ENCODE peak calls at places on chromosomes 7 and 10, in five cellular contexts. One of them, this sample, is unnamed.

GRCh38 chr10:36188461-36188860 is 546.4 kb upstream of the FZD8 start:
- DNase-seq in K562: no peak
- DNase-seq in HepG2: no peak
- DNase-seq in SK-N-SH: no peak
- DNase-seq in GM12878: no peak
- DNase-seq in this sample: no peak

GRCh38 chr7:1488016-1488415 is 16.2 kb downstream of the INTS1 start:
- DNase-seq in SK-N-SH: no peak
- DNase-seq in GM12878: no peak
- DNase-seq in K562: no peak
- DNase-seq in HepG2: no peak
- DNase-seq in this sample: no peak

GRCh38 chr10:5991708-5992107 is 14.4 kb upstream of the IL15RA start:
- DNase-seq in GM12878: no peak
- DNase-seq in SK-N-SH: no peak
- DNase-seq in K562: no peak
- DNase-seq in HepG2: no peak
- DNase-seq in this sample: no peak

GRCh38 chr7:98647326-98647725 is 30.2 kb downstream of the NPTX2 start:
- DNase-seq in SK-N-SH: no peak
- DNase-seq in K562: no peak
- DNase-seq in HepG2: no peak
- DNase-seq in GM12878: no peak
- DNase-seq in this sample: no peak

GRCh38 chr10:52578871-52579405 is 193.6 kb downstream of the MBL2 start:
- DNase-seq in K562: no peak
- DNase-seq in GM12878: no peak
- DNase-seq in SK-N-SH: no peak
- DNase-seq in HepG2: no peak
- DNase-seq in this sample: no peak

GRCh38 chr7:136845899-136846465 is 22.5 kb upstream of the CHRM2 start:
- DNase-seq in GM12878: no peak
- DNase-seq in K562: no peak
- DNase-seq in HepG2: no peak
- DNase-seq in SK-N-SH: no peak
- DNase-seq in this sample: no peak

GRCh38 chr10:6406220-6407033 is 173.6 kb downstream of the PRKCQ start:
- DNase-seq in SK-N-SH: peak; percentile 39
- DNase-seq in GM12878: no peak
- DNase-seq in HepG2: peak; percentile 8
- DNase-seq in K562: peak; percentile 21
- DNase-seq in this sample: peak; percentile 18

GRCh38 chr10:82267960-82268359 is 393.0 kb downstream of the NRG3 start:
- DNase-seq in K562: no peak
- DNase-seq in SK-N-SH: no peak
- DNase-seq in GM12878: no peak
- DNase-seq in HepG2: no peak
- DNase-seq in this sample: no peak

GRCh38 chr7:79308176-79308575 is 145.3 kb downstream of the MAGI2 start:
- DNase-seq in K562: no peak
- DNase-seq in SK-N-SH: no peak
- DNase-seq in HepG2: peak; percentile 55
- DNase-seq in GM12878: no peak
- DNase-seq in this sample: peak; percentile 22

GRCh38 chr10:12042409-12042796 is 206 bp downstream of the UPF2 start:
- DNase-seq in GM12878: no peak
- DNase-seq in HepG2: no peak
- DNase-seq in K562: peak; percentile 54
- DNase-seq in SK-N-SH: no peak
- DNase-seq in this sample: no peak

GRCh38 chr10:127869329-127869728 is 23.4 kb downstream of the CLRN3 start:
- DNase-seq in GM12878: no peak
- DNase-seq in HepG2: no peak
- DNase-seq in SK-N-SH: no peak
- DNase-seq in K562: no peak
- DNase-seq in this sample: no peak

GRCh38 chr7:29255199-29255838 is 60.7 kb downstream of the CHN2 start:
- DNase-seq in HepG2: no peak
- DNase-seq in GM12878: no peak
- DNase-seq in K562: no peak
- DNase-seq in SK-N-SH: no peak
- DNase-seq in this sample: no peak

GRCh38 chr10:126844406-126844805 is 60.8 kb upstream of the DOCK1 start:
- DNase-seq in HepG2: no peak
- DNase-seq in K562: no peak
- DNase-seq in GM12878: no peak
- DNase-seq in SK-N-SH: no peak
- DNase-seq in this sample: no peak

GRCh38 chr10:329361-330099 is 194.3 kb downstream of the ZMYND11 start:
- DNase-seq in GM12878: no peak
- DNase-seq in K562: peak; percentile 58
- DNase-seq in SK-N-SH: no peak
- DNase-seq in HepG2: peak; percentile 80
- DNase-seq in this sample: peak; percentile 79

GRCh38 chr7:91266067-91266930 is 2.1 kb downstream of the FZD1 start:
- DNase-seq in SK-N-SH: peak; percentile 30
- DNase-seq in HepG2: no peak
- DNase-seq in K562: no peak
- DNase-seq in GM12878: no peak
- DNase-seq in this sample: no peak

GRCh38 chr10:77162697-77163096 is 474.9 kb downstream of the KCNMA1 start:
- DNase-seq in K562: no peak
- DNase-seq in GM12878: no peak
- DNase-seq in HepG2: no peak
- DNase-seq in SK-N-SH: no peak
- DNase-seq in this sample: no peak

GRCh38 chr7:27895553-27895952 is 155.6 kb downstream of the TAX1BP1 start:
- DNase-seq in GM12878: no peak
- DNase-seq in SK-N-SH: no peak
- DNase-seq in HepG2: no peak
- DNase-seq in K562: no peak
- DNase-seq in this sample: no peak

GRCh38 chr7:8363407-8364015 is 69.9 kb upstream of the NXPH1 start:
- DNase-seq in GM12878: no peak
- DNase-seq in SK-N-SH: no peak
- DNase-seq in HepG2: no peak
- DNase-seq in K562: no peak
- DNase-seq in this sample: no peak

GRCh38 chr10:95578619-95579018 is 17.4 kb upstream of the SORBS1 start:
- DNase-seq in K562: no peak
- DNase-seq in SK-N-SH: no peak
- DNase-seq in GM12878: no peak
- DNase-seq in HepG2: no peak
- DNase-seq in this sample: no peak

GRCh38 chr10:29022513-29022912 is 266.4 kb upstream of the LYZL1 start:
- DNase-seq in K562: no peak
- DNase-seq in GM12878: no peak
- DNase-seq in SK-N-SH: peak; percentile 48
- DNase-seq in HepG2: peak; percentile 31
- DNase-seq in this sample: no peak

GRCh38 chr10:48765527-48765926 is 80.9 kb downstream of the WDFY4 start:
- DNase-seq in K562: no peak
- DNase-seq in GM12878: peak; percentile 34
- DNase-seq in SK-N-SH: no peak
- DNase-seq in HepG2: no peak
- DNase-seq in this sample: no peak

GRCh38 chr10:102065561-102066420 is 642 bp downstream of the HPS6 start:
- DNase-seq in HepG2: no peak
- DNase-seq in GM12878: no peak
- DNase-seq in K562: peak; percentile 29
- DNase-seq in SK-N-SH: peak; percentile 79
- DNase-seq in this sample: no peak

GRCh38 chr7:157017149-157017548 is 6.7 kb upstream of the MNX1 start:
- DNase-seq in K562: no peak
- DNase-seq in GM12878: no peak
- DNase-seq in HepG2: no peak
- DNase-seq in SK-N-SH: peak; percentile 37
- DNase-seq in this sample: no peak

GRCh38 chr7:100612730-100613446 is 548 bp downstream of the MOSPD3 start:
- DNase-seq in GM12878: no peak
- DNase-seq in HepG2: peak; percentile 32
- DNase-seq in SK-N-SH: peak; percentile 75
- DNase-seq in K562: peak; percentile 64
- DNase-seq in this sample: no peak

GRCh38 chr10:49379596-49380410 is 16.1 kb downstream of the DRGX start:
- DNase-seq in K562: peak; percentile 64
- DNase-seq in HepG2: peak; percentile 13
- DNase-seq in SK-N-SH: no peak
- DNase-seq in GM12878: no peak
- DNase-seq in this sample: peak; percentile 16

GRCh38 chr10:67666416-67667043 is 29.5 kb downstream of the CTNNA3 start:
- DNase-seq in SK-N-SH: peak; percentile 26
- DNase-seq in HepG2: peak; percentile 21
- DNase-seq in GM12878: no peak
- DNase-seq in K562: peak; percentile 28
- DNase-seq in this sample: peak; percentile 60

GRCh38 chr10:113030453-113030852 is 80.4 kb downstream of the TCF7L2 start:
- DNase-seq in SK-N-SH: no peak
- DNase-seq in HepG2: no peak
- DNase-seq in GM12878: no peak
- DNase-seq in K562: no peak
- DNase-seq in this sample: no peak

GRCh38 chr10:70357447-70358035 is 24.9 kb downstream of the LRRC20 start:
- DNase-seq in GM12878: no peak
- DNase-seq in HepG2: no peak
- DNase-seq in SK-N-SH: no peak
- DNase-seq in K562: no peak
- DNase-seq in this sample: no peak
- TF ChIP-seq JUND in GM12878: no peak
- TF ChIP-seq JUND in HepG2: no peak
- TF ChIP-seq JUND in SK-N-SH: no peak
- TF ChIP-seq JUND in K562: no peak
- TF ChIP-seq JUND in this sample: no peak

GRCh38 chr10:80133221-80133620 is 691 bp downstream of the PLAC9 start:
- DNase-seq in K562: no peak
- DNase-seq in GM12878: no peak
- DNase-seq in SK-N-SH: no peak
- DNase-seq in HepG2: no peak
- DNase-seq in this sample: no peak
- TF ChIP-seq YY1 in K562: no peak
- TF ChIP-seq YY1 in GM12878: no peak
- TF ChIP-seq YY1 in SK-N-SH: no peak
- TF ChIP-seq YY1 in HepG2: no peak
- TF ChIP-seq YY1 in this sample: no peak

DNA sequence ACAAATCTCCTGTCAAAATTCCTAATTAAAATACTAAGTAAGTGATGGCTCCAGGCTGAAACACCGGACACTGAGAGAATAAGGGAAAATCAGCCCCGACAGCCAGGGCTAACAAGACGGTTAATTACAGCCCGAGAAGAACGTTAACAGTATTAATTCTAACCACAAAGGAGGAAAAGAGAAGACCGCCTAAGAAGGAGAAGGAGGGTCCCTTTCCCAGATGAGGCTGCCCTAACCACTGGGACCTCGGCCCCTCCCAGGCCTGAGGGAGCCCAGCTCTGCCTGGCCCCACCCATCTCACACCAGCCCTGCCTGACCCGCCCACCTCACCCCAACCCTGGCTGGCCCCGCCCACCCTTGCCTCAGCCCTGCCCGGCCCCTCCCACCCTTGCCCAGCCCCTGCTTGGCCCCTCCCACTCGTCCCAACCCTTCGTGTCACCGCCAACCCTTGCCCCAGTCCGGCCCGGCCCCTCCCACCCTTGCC is 51.3 kb downstream of the PWWP2B start:
- DNase-seq in K562: peak; percentile 91
- DNase-seq in HepG2: no peak
- DNase-seq in SK-N-SH: peak; percentile 86
- DNase-seq in GM12878: peak; percentile 30
- DNase-seq in this sample: peak; percentile 54
- TF ChIP-seq JUND in K562: no peak
- TF ChIP-seq JUND in HepG2: no peak
- TF ChIP-seq JUND in SK-N-SH: no peak
- TF ChIP-seq JUND in GM12878: no peak
- TF ChIP-seq JUND in this sample: no peak

GRCh38 chr7:3655635-3656034 is 354.6 kb downstream of the SDK1 start:
- DNase-seq in K562: no peak
- DNase-seq in HepG2: no peak
- DNase-seq in SK-N-SH: no peak
- DNase-seq in GM12878: no peak
- DNase-seq in this sample: no peak

GRCh38 chr7:3657201-3657600 is 356.1 kb downstream of the SDK1 start:
- DNase-seq in K562: no peak
- DNase-seq in SK-N-SH: no peak
- DNase-seq in HepG2: no peak
- DNase-seq in GM12878: no peak
- DNase-seq in this sample: no peak
- TF ChIP-seq YY1 in K562: no peak
- TF ChIP-seq YY1 in SK-N-SH: no peak
- TF ChIP-seq YY1 in HepG2: no peak
- TF ChIP-seq YY1 in GM12878: no peak
- TF ChIP-seq YY1 in this sample: no peak

GRCh38 chr10:43471146-43471545 is 34.2 kb downstream of the ZNF487 start:
- DNase-seq in K562: no peak
- DNase-seq in GM12878: no peak
- DNase-seq in SK-N-SH: no peak
- DNase-seq in HepG2: no peak
- DNase-seq in this sample: no peak
- TF ChIP-seq JUND in K562: no peak
- TF ChIP-seq JUND in GM12878: no peak
- TF ChIP-seq JUND in SK-N-SH: no peak
- TF ChIP-seq JUND in HepG2: no peak
- TF ChIP-seq JUND in this sample: no peak

DNA sequence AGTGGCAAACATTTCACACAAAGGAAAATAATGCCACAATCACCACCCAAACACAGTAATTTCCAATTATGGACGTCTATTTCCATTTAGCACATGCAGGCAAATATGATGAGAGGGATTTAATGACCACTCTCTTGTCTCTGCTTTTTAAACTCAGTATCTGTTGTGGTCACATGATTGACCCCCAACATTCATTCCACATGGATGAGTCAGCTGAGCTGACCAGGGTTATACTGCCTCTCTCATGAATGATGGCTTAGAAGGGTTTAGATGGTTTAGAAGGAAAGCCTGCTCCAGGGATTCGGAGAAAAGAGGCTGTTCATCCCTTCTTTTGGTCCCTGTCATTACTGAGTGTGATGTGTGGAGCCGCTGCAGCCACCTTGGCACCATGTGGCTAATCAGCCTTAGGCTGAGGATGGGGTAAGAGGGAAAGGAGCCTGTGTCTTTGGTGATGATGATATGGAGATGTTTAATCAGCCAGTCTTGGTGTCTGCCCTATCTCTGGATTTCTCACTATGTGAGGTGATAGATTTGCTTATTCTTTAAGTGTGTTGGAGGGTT is 38.2 kb upstream of the JAKMIP3 start:
- DNase-seq in SK-N-SH: no peak
- DNase-seq in HepG2: peak; percentile 6
- DNase-seq in K562: no peak
- DNase-seq in GM12878: no peak
- DNase-seq in this sample: no peak
- TF ChIP-seq YY1 in SK-N-SH: no peak
- TF ChIP-seq YY1 in HepG2: no peak
- TF ChIP-seq YY1 in K562: no peak
- TF ChIP-seq YY1 in GM12878: no peak
- TF ChIP-seq YY1 in this sample: no peak

GRCh38 chr7:51242881-51243518 is 73.6 kb downstream of the COBL start:
- DNase-seq in HepG2: no peak
- DNase-seq in SK-N-SH: no peak
- DNase-seq in GM12878: no peak
- DNase-seq in K562: no peak
- DNase-seq in this sample: no peak
- TF ChIP-seq JUND in HepG2: no peak
- TF ChIP-seq JUND in SK-N-SH: no peak
- TF ChIP-seq JUND in GM12878: no peak
- TF ChIP-seq JUND in K562: no peak
- TF ChIP-seq JUND in this sample: no peak